ENCODE peak calls at places on chromosomes 6 and 20, in five cellular contexts. One of them, this sample, is unnamed.

GRCh38 chr20:7269452-7269851 is 502.0 kb downstream of the BMP2 start:
- DNase-seq in lung: no peak
- DNase-seq in neural progenitor cell: no peak
- DNase-seq in transverse colon: no peak
- DNase-seq in colonic mucosa: no peak
- DNase-seq in this sample: no peak

GRCh38 chr6:36197739-36198221 is 1.2 kb downstream of the BRPF3 start:
- DNase-seq in lung: no peak
- DNase-seq in neural progenitor cell: no peak
- DNase-seq in transverse colon: no peak
- DNase-seq in colonic mucosa: no peak
- DNase-seq in this sample: no peak

GRCh38 chr6:13660893-13661292 is 45.8 kb downstream of the NOL7 start:
- DNase-seq in lung: no peak
- DNase-seq in neural progenitor cell: no peak
- DNase-seq in transverse colon: no peak
- DNase-seq in colonic mucosa: no peak
- DNase-seq in this sample: no peak

GRCh38 chr20:6122873-6123649 is at the start of gene FERMT1:
- DNase-seq in lung: peak; percentile 48
- DNase-seq in neural progenitor cell: peak; percentile 80
- DNase-seq in transverse colon: peak; percentile 82
- DNase-seq in colonic mucosa: peak; percentile 89
- DNase-seq in this sample: peak; percentile 78

GRCh38 chr20:1871807-1872455 is 23.3 kb upstream of the SIRPA start:
- DNase-seq in lung: no peak
- DNase-seq in neural progenitor cell: no peak
- DNase-seq in transverse colon: no peak
- DNase-seq in colonic mucosa: no peak
- DNase-seq in this sample: no peak

GRCh38 chr6:41470341-41471063 is 75.7 kb upstream of the FOXP4 start:
- DNase-seq in lung: peak; percentile 51
- DNase-seq in neural progenitor cell: peak; percentile 57
- DNase-seq in transverse colon: no peak
- DNase-seq in colonic mucosa: no peak
- DNase-seq in this sample: no peak

GRCh38 chr6:109769213-109769612 is 78.1 kb downstream of the FIG4 start:
- DNase-seq in lung: no peak
- DNase-seq in neural progenitor cell: no peak
- DNase-seq in transverse colon: no peak
- DNase-seq in colonic mucosa: no peak
- DNase-seq in this sample: no peak

GRCh38 chr20:6026051-6026450 is 27.8 kb downstream of the LRRN4 start:
- DNase-seq in lung: no peak
- DNase-seq in neural progenitor cell: no peak
- DNase-seq in transverse colon: no peak
- DNase-seq in colonic mucosa: no peak
- DNase-seq in this sample: no peak

GRCh38 chr6:37582309-37582708 is 82.6 kb upstream of the CCDC167 start:
- DNase-seq in lung: no peak
- DNase-seq in neural progenitor cell: no peak
- DNase-seq in transverse colon: no peak
- DNase-seq in colonic mucosa: no peak
- DNase-seq in this sample: no peak

GRCh38 chr6:50249493-50249892 is 199.8 kb upstream of the DEFB112 start:
- DNase-seq in lung: no peak
- DNase-seq in neural progenitor cell: no peak
- DNase-seq in transverse colon: no peak
- DNase-seq in colonic mucosa: no peak
- DNase-seq in this sample: no peak

GRCh38 chr6:34791164-34791841 is 580 bp upstream of the BLTP3A start:
- DNase-seq in lung: peak; percentile 32
- DNase-seq in neural progenitor cell: peak; percentile 62
- DNase-seq in transverse colon: peak; percentile 64
- DNase-seq in colonic mucosa: peak; percentile 72
- DNase-seq in this sample: peak; percentile 67

GRCh38 chr6:98946877-98947410 is 802 bp downstream of the FBXL4 start:
- DNase-seq in lung: peak; percentile 31
- DNase-seq in neural progenitor cell: peak; percentile 3
- DNase-seq in transverse colon: peak; percentile 63
- DNase-seq in colonic mucosa: peak; percentile 50
- DNase-seq in this sample: no peak

GRCh38 chr6:148231572-148231971 is 111.1 kb upstream of the SASH1 start:
- DNase-seq in lung: no peak
- DNase-seq in neural progenitor cell: no peak
- DNase-seq in transverse colon: no peak
- DNase-seq in colonic mucosa: no peak
- DNase-seq in this sample: no peak

GRCh38 chr6:22036267-22036666 is 260.6 kb downstream of the PRL start:
- DNase-seq in lung: peak; percentile 35
- DNase-seq in neural progenitor cell: peak; percentile 81
- DNase-seq in transverse colon: no peak
- DNase-seq in colonic mucosa: no peak
- DNase-seq in this sample: peak; percentile 6

GRCh38 chr20:1933465-1933870 is 38.3 kb downstream of the SIRPA start:
- DNase-seq in lung: peak; percentile 42
- DNase-seq in neural progenitor cell: no peak
- DNase-seq in transverse colon: no peak
- DNase-seq in colonic mucosa: peak; percentile 25
- DNase-seq in this sample: peak; percentile 88

GRCh38 chr6:37809144-37809543 is 10.4 kb upstream of the ZFAND3 start:
- DNase-seq in lung: no peak
- DNase-seq in neural progenitor cell: no peak
- DNase-seq in transverse colon: no peak
- DNase-seq in colonic mucosa: no peak
- DNase-seq in this sample: peak; percentile 71

GRCh38 chr6:145929037-145929633 is 35.0 kb downstream of the SHPRH start:
- DNase-seq in lung: no peak
- DNase-seq in neural progenitor cell: peak; percentile 53
- DNase-seq in transverse colon: no peak
- DNase-seq in colonic mucosa: peak; percentile 21
- DNase-seq in this sample: peak; percentile 39

GRCh38 chr20:21518292-21518991 is 4.6 kb upstream of the NKX2-2 start:
- DNase-seq in lung: peak; percentile 81
- DNase-seq in neural progenitor cell: peak; percentile 13
- DNase-seq in transverse colon: no peak
- DNase-seq in colonic mucosa: no peak
- DNase-seq in this sample: no peak

GRCh38 chr20:21515300-21516179 is 1.7 kb upstream of the NKX2-2 start:
- DNase-seq in lung: no peak
- DNase-seq in neural progenitor cell: peak; percentile 84
- DNase-seq in transverse colon: no peak
- DNase-seq in colonic mucosa: no peak
- DNase-seq in this sample: no peak

GRCh38 chr20:21517566-21518277 is 3.9 kb upstream of the NKX2-2 start:
- DNase-seq in lung: no peak
- DNase-seq in neural progenitor cell: peak; percentile 39
- DNase-seq in transverse colon: no peak
- DNase-seq in colonic mucosa: no peak
- DNase-seq in this sample: no peak

GRCh38 chr20:21516180-21516567 is 2.3 kb upstream of the NKX2-2 start:
- DNase-seq in lung: no peak
- DNase-seq in neural progenitor cell: peak; percentile 25
- DNase-seq in transverse colon: no peak
- DNase-seq in colonic mucosa: no peak
- DNase-seq in this sample: no peak

DNA sequence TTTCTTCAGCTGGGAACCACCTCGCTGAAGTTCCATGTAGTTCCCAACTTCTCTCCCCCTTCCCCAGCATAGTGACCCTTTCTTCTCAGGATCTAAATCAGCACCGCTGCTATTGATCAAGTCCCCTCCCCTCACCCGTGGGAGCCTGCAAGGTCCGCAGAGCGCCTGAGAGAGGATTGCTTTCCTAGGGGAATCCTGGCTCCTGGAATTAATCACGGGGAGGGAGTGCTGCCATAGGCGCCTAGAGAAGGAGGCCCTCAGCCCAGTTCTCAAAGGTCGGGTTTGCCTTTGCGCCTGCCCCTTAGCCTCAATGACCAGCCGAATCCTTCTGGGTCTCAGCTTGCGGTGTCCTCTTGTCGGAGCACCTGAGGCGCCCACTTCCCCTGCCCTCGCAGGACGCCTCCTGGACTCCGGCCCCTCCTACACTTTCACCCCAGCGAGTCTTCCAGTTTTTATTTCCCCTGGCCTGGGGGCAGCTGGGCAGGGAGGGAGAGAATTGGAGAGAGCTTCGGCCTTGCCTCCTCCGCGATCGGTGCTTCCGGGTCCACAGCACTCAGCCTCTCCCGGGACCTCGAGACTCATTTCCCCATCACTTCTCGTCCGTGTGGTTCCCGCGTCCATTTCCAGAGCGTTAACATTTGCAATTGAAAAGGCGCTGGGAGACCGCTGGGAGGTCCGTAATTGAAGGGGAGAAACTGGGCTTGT is 3.1 kb upstream of the NKX2-2 start:
- DNase-seq in lung: no peak
- DNase-seq in neural progenitor cell: peak; percentile 55
- DNase-seq in transverse colon: no peak
- DNase-seq in colonic mucosa: no peak
- DNase-seq in this sample: no peak
- H3K4me3 ChIP-seq in lung: no peak overlapping the region
- H3K4me3 ChIP-seq in neural progenitor cell: no peak overlapping the region
- H3K4me3 ChIP-seq in transverse colon: no peak overlapping the region
- H3K4me3 ChIP-seq in colonic mucosa: no peak overlapping the region
- H3K4me3 ChIP-seq in this sample: no peak overlapping the region

GRCh38 chr6:15430181-15430580 is 184.3 kb downstream of the JARID2 start:
- DNase-seq in lung: no peak
- DNase-seq in neural progenitor cell: no peak
- DNase-seq in transverse colon: no peak
- DNase-seq in colonic mucosa: no peak
- DNase-seq in this sample: no peak

GRCh38 chr6:15430947-15431405 is 185.1 kb downstream of the JARID2 start:
- DNase-seq in lung: no peak
- DNase-seq in neural progenitor cell: no peak
- DNase-seq in transverse colon: no peak
- DNase-seq in colonic mucosa: no peak
- DNase-seq in this sample: peak; percentile 72

GRCh38 chr6:15431762-15432495 is 186.1 kb downstream of the JARID2 start:
- DNase-seq in lung: peak; percentile 34
- DNase-seq in neural progenitor cell: peak; percentile 67
- DNase-seq in transverse colon: no peak
- DNase-seq in colonic mucosa: no peak
- DNase-seq in this sample: peak; percentile 58

GRCh38 chr6:15427360-15428070 is 181.6 kb downstream of the JARID2 start:
- DNase-seq in lung: no peak
- DNase-seq in neural progenitor cell: no peak
- DNase-seq in transverse colon: no peak
- DNase-seq in colonic mucosa: no peak
- DNase-seq in this sample: no peak

GRCh38 chr6:15429146-15430110 is 183.6 kb downstream of the JARID2 start:
- DNase-seq in lung: no peak
- DNase-seq in neural progenitor cell: no peak
- DNase-seq in transverse colon: no peak
- DNase-seq in colonic mucosa: no peak
- DNase-seq in this sample: no peak
- H3K4me1 ChIP-seq in lung: peaks cover 55% of the 10 kb centered on the region
- H3K4me1 ChIP-seq in neural progenitor cell: peaks cover 62% of the 10 kb centered on the region
- H3K4me1 ChIP-seq in transverse colon: peaks cover 24% of the 10 kb centered on the region
- H3K4me1 ChIP-seq in colonic mucosa: no peaks in the 10 kb centered on the region
- H3K4me1 ChIP-seq in this sample: peaks cover 72% of the 10 kb centered on the region

GRCh38 chr6:68025764-68026163 is 609.3 kb upstream of the ADGRB3 start:
- DNase-seq in lung: no peak
- DNase-seq in neural progenitor cell: no peak
- DNase-seq in transverse colon: no peak
- DNase-seq in colonic mucosa: no peak
- DNase-seq in this sample: no peak

GRCh38 chr6:68024570-68025269 is 610.4 kb upstream of the ADGRB3 start:
- DNase-seq in lung: no peak
- DNase-seq in neural progenitor cell: no peak
- DNase-seq in transverse colon: no peak
- DNase-seq in colonic mucosa: no peak
- DNase-seq in this sample: no peak

GRCh38 chr6:68031054-68031453 is 604.0 kb upstream of the ADGRB3 start:
- DNase-seq in lung: no peak
- DNase-seq in neural progenitor cell: no peak
- DNase-seq in transverse colon: no peak
- DNase-seq in colonic mucosa: no peak
- DNase-seq in this sample: no peak

GRCh38 chr6:68032217-68032616 is 602.9 kb upstream of the ADGRB3 start:
- DNase-seq in lung: no peak
- DNase-seq in neural progenitor cell: no peak
- DNase-seq in transverse colon: no peak
- DNase-seq in colonic mucosa: no peak
- DNase-seq in this sample: no peak

GRCh38 chr6:68026483-68026882 is 608.6 kb upstream of the ADGRB3 start:
- DNase-seq in lung: no peak
- DNase-seq in neural progenitor cell: no peak
- DNase-seq in transverse colon: no peak
- DNase-seq in colonic mucosa: no peak
- DNase-seq in this sample: no peak
- TF ChIP-seq CTCF in lung: no peak
- TF ChIP-seq CTCF in neural progenitor cell: no peak
- TF ChIP-seq CTCF in transverse colon: no peak
- TF ChIP-seq CTCF in colonic mucosa: no peak
- TF ChIP-seq CTCF in this sample: no peak

DNA sequence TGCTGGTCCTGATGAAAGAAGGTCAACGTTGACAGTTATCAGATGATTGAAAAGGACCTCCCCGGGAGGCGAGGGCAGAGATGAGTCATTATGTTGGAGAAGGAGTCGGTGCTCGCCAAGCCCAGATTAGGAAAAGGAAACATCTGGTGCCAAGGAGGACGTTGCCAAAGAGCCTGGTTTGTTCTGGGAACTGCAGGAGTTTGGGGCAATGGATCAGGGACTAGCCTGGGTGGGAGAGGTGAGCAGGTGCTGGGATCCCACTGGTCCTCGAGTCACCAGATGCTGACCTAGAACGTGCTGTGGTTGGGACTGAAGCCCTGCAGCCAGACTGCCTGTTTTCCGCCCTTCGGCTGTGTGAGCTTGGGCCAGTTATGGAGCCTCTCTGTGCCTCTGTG is 130.2 kb upstream of the GGTLC1 start:
- DNase-seq in lung: no peak
- DNase-seq in neural progenitor cell: no peak
- DNase-seq in transverse colon: no peak
- DNase-seq in colonic mucosa: no peak
- DNase-seq in this sample: no peak
- H3K4me3 ChIP-seq in lung: no peak overlapping the region
- H3K4me3 ChIP-seq in neural progenitor cell: no peak overlapping the region
- H3K4me3 ChIP-seq in transverse colon: no peak overlapping the region
- H3K4me3 ChIP-seq in colonic mucosa: no peak overlapping the region
- H3K4me3 ChIP-seq in this sample: no peak overlapping the region

DNA sequence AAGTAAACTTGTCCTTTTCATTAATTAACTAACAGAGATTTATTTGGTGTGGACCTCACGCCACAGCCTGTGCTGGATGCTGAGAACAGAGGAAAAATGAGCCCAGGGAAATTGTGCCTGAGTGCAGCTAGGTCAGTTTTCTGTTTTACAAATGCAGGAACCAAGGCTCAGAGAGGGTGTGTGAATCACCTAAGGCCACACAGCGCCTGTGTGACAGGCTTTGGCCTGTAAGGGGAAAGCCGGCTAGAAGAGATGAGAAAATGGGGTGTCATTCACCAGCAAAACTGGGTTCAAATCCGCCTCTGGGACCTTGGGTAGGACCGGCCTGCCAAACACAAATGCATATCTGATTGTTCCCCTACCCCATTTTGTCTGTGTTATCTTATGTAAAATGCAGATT is 52.7 kb downstream of the RBM38 start:
- DNase-seq in lung: no peak
- DNase-seq in neural progenitor cell: no peak
- DNase-seq in transverse colon: no peak
- DNase-seq in colonic mucosa: no peak
- DNase-seq in this sample: no peak
- H3K4me1 ChIP-seq in lung: no peaks in the 10 kb centered on the region
- H3K4me1 ChIP-seq in neural progenitor cell: peaks cover 16% of the 10 kb centered on the region
- H3K4me1 ChIP-seq in transverse colon: peaks cover 14% of the 10 kb centered on the region
- H3K4me1 ChIP-seq in colonic mucosa: no peaks in the 10 kb centered on the region
- H3K4me1 ChIP-seq in this sample: peaks cover 72% of the 10 kb centered on the region

GRCh38 chr6:132768051-132768517 is 10.4 kb upstream of the VNN2 start:
- DNase-seq in lung: peak; percentile 38
- DNase-seq in neural progenitor cell: peak; percentile 72
- DNase-seq in transverse colon: peak; percentile 21
- DNase-seq in colonic mucosa: peak; percentile 56
- DNase-seq in this sample: peak; percentile 32
- TF ChIP-seq CTCF in lung: peak; percentile 24
- TF ChIP-seq CTCF in neural progenitor cell: peak; percentile 76
- TF ChIP-seq CTCF in transverse colon: peak; percentile 14
- TF ChIP-seq CTCF in colonic mucosa: peak; percentile 48
- TF ChIP-seq CTCF in this sample: peak; percentile 42